ENCODE peak calls at places on chromosomes 1 and 21, in four cellular contexts. T is H1, O is H9, Z is mesendoderm. W is an unnamed sample.

GRCh38 chr1:27979859-27980201 is 20.1 kb downstream of the XKR8 start:
- DNase-seq in T (no peak), Z (no peak), O (no peak), W (no peak)

GRCh38 chr1:245411245-245411644 is 256.5 kb downstream of the KIF26B start:
- DNase-seq in O (no peak), Z (no peak), T (no peak), W (peak)

GRCh38 chr1:90370696-90371095 is 346.4 kb downstream of the BARHL2 start:
- DNase-seq in T (no peak), O (no peak), Z (no peak), W (no peak)

GRCh38 chr1:24420547-24420946 is 4.9 kb downstream of the NIPAL3 start:
- DNase-seq in O (no peak), T (no peak), Z (no peak), W (peak)

GRCh38 chr1:201859424-201859823 is 29.3 kb upstream of the SHISA4 start:
- DNase-seq in T (no peak), O (no peak), Z (no peak), W (no peak)

GRCh38 chr1:235105051-235106043 is 23.3 kb downstream of the TOMM20 start:
- DNase-seq in O (no peak), Z (no peak), T (no peak), W (peak)

GRCh38 chr1:171873664-171874063 is 32.4 kb downstream of the DNM3 start:
- DNase-seq in T (no peak), O (no peak), Z (no peak), W (no peak)

GRCh38 chr1:116314305-116314919 is 58.6 kb upstream of the ATP1A1 start:
- DNase-seq in Z (no peak), O (no peak), T (no peak), W (no peak)

GRCh38 chr1:65458730-65459396 is 38.4 kb downstream of the LEPR start:
- DNase-seq in O (no peak), T (no peak), Z (peak), W (no peak)

GRCh38 chr1:204871405-204872037 is 859 bp downstream of the NFASC start:
- DNase-seq in T (no peak), O (no peak), Z (no peak), W (no peak)

GRCh38 chr1:160309183-160309535 is 24.2 kb upstream of the PEX19 start:
- DNase-seq in T (no peak), Z (no peak), O (no peak), W (peak)

GRCh38 chr21:42007541-42007940 is 2.6 kb downstream of the ZBTB21 start:
- DNase-seq in T (no peak), Z (no peak), O (no peak), W (no peak)

GRCh38 chr1:87588445-87588844 is 259.8 kb downstream of the LMO4 start:
- DNase-seq in O (no peak), T (no peak), Z (no peak), W (peak)

GRCh38 chr1:155003766-155004351 is 1.3 kb downstream of the ZBTB7B start:
- DNase-seq in Z (peak), T (no peak), O (peak), W (peak)

GRCh38 chr1:46158312-46159281 is 16.3 kb upstream of the TSPAN1 start:
- DNase-seq in O (no peak), T (no peak), Z (peak), W (no peak)

GRCh38 chr1:33762962-33763361 is 100.9 kb upstream of the HMGB4 start:
- DNase-seq in O (no peak), Z (peak), T (no peak), W (no peak)

GRCh38 chr1:87331319-87332269 is 2.9 kb downstream of the LMO4 start:
- DNase-seq in Z (peak), T (peak), O (peak), W (peak)

GRCh38 chr1:39525366-39526165 is 34.1 kb downstream of the BMP8A start:
- DNase-seq in Z (no peak), O (no peak), T (no peak), W (no peak)

DNA sequence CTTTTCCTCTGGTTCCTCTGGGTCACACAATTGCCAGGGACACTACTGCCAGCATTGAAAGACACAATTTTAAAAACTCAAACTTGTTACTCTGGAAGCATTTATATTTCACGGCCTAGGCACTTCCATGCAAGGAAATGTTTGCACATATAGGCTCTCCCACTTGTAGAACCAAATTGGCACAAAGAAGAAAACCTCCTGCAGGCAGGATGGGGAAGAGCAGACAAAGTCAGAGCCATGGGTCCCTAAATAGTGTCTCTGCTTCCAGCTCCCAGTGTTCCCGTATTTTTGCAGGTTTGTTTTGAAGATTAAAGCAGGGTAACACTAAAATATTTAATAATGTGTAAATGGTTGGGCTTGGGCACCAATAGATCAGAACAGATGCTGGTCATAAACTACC is 19.0 kb upstream of the ADGRL2 start:
- DNase-seq in O (no peak), Z (peak), T (no peak), W (no peak)
- H3K56ac ChIP-seq in O (no peak), Z (no peak), T (no peak), W (no peak)

GRCh38 chr1:156894001-156894400 is 483 bp downstream of the PEAR1 start:
- DNase-seq in T (no peak), Z (no peak), O (no peak), W (no peak)
- H3K56ac ChIP-seq in T (no peak), Z (peak), O (no peak), W (no peak)

GRCh38 chr1:43997295-43997694 is 5.9 kb downstream of the CCDC24 start:
- DNase-seq in O (no peak), T (no peak), Z (no peak), W (no peak)
- H3K56ac ChIP-seq in O (no peak), T (no peak), Z (peak), W (no peak)

GRCh38 chr1:246515390-246516005 is 8.4 kb upstream of the SMYD3 start:
- DNase-seq in O (no peak), T (no peak), Z (no peak), W (no peak)
- H3K56ac ChIP-seq in O (no peak), T (no peak), Z (no peak), W (no peak)

GRCh38 chr1:97943354-97943753 is 22.5 kb upstream of the DPYD start:
- DNase-seq in T (no peak), O (no peak), Z (no peak), W (peak)

GRCh38 chr1:97947751-97948150 is 26.9 kb upstream of the DPYD start:
- DNase-seq in T (no peak), O (no peak), Z (no peak), W (peak)

GRCh38 chr1:97936976-97937375 is 16.1 kb upstream of the DPYD start:
- DNase-seq in Z (no peak), T (no peak), O (no peak), W (no peak)

GRCh38 chr1:97942161-97943123 is 21.6 kb upstream of the DPYD start:
- DNase-seq in T (no peak), Z (no peak), O (no peak), W (no peak)
- H3K56ac ChIP-seq in T (no peak), Z (no peak), O (no peak), W (no peak)

GRCh38 chr1:21256776-21257175 is 33.5 kb downstream of the ECE1 start:
- DNase-seq in T (no peak), Z (no peak), O (no peak), W (no peak)

GRCh38 chr1:21259316-21260076 is 30.8 kb downstream of the ECE1 start:
- DNase-seq in O (no peak), T (no peak), Z (no peak), W (no peak)

GRCh38 chr1:21258331-21259134 is 31.7 kb downstream of the ECE1 start:
- DNase-seq in O (no peak), Z (no peak), T (no peak), W (no peak)

GRCh38 chr1:21255943-21256320 is 34.3 kb downstream of the ECE1 start:
- DNase-seq in T (no peak), Z (no peak), O (no peak), W (no peak)

DNA sequence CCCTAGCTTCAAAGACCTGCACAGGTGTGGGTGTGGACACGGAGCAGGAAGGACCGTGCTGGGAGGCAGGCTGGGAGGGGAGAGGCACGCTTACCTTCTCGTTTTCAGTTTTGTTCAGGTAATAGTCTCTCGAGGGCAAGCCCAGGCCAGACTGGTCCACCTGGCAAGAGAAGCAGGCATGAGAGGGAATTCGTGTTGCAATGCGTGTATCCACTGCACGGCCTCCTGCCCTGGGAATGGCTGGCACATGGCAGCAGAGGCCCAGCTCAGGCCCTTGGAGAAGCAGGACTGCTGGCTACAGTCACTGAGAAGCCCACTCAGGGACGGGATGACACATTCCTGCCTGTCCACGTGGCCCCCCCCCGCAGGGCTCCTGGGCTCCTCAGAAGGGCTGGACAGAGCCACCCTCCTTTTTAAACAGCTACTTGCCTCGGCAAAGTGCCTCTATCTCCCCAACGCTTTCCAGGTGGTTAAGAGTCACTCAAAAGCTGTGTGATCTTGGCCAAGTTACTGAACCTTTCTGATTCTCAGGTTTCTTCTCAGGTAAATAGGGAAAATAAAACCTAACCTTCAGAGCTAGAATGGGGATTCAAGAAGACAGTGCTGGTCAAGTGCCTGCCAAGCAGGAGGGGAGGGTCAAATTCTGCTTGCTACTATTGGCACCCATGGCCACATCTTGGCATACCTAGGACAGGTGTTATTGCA is 32.7 kb downstream of the ECE1 start:
- DNase-seq in T (no peak), O (no peak), Z (no peak), W (no peak)
- H3K56ac ChIP-seq in T (no peak), O (no peak), Z (no peak), W (no peak)

GRCh38 chr21:34999397-34999941 is 49.6 kb downstream of the RUNX1 start:
- DNase-seq in T (no peak), O (no peak), Z (no peak), W (no peak)
- H3K56ac ChIP-seq in T (no peak), O (no peak), Z (no peak), W (no peak)

DNA sequence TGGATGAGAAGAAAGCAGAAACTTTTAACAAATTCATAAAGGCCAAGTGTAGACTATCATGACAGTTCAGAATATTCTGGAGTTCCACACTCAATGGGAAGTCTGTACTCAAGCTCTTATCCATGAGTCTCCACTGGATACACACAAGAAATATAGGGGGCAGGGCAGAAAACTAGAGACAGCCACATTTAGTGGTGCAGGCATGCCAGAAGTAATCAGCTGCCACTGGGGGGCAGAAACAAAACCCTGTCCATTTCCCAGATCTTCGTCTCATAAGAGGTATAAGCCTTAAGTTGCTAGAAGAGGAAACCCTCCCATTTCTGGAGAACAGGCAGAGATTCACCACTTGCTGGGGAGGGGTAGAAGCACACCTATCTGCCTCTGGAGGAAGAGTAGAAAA is 166.8 kb upstream of the GALNT2 start:
- DNase-seq in Z (no peak), T (no peak), O (no peak), W (no peak)
- H3K56ac ChIP-seq in Z (no peak), T (no peak), O (no peak), W (no peak)

GRCh38 chr1:214739621-214740238 is 136.7 kb downstream of the CENPF start:
- DNase-seq in T (no peak), O (no peak), Z (no peak), W (peak)

DNA sequence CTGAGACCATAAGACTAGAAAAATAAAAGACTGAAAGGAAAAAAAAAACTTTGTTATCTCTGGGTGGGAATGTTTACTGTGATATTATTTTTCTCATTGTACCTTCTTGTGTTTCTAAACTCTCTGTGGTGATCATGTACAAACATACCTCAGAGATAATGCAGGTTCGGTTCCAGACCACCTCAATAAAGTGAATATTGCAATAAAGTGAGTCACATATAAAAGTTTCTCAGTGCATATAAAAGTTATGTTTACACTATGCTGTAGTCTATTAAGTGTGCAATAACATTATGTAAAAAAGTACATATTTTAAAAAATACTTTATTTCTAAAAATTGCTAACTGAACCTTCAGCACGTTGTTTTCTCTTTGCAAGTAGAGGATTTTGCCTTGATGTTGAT is 137.5 kb downstream of the CENPF start:
- DNase-seq in T (no peak), O (no peak), Z (no peak), W (no peak)
- H3K56ac ChIP-seq in T (no peak), O (no peak), Z (no peak), W (no peak)